ENCODE peak calls at places on chromosome 13, in seven cellular contexts. One of them, this sample, is unnamed.
A peak's percentile ranks its signal among the peaks of the same experiment; 100 is the strongest.

GRCh38 chr13:80070024-80070703 is 270.8 kb downstream of the SPRY2 start:
- DNase-seq in neural progenitor cell: peak; percentile 4
- DNase-seq in astrocyte of the spinal cord: no peak
- DNase-seq in aorta: no peak
- DNase-seq in stimulated activated CD4-positive, alpha-beta T cell treated with anti-CD3 and anti-CD28 coated beads, Interleukin-2, amount 100 ng/mL, for 48 hours: no peak
- DNase-seq in upper lobe of right lung: no peak
- DNase-seq in iPS-NIHi11: peak; percentile 15
- DNase-seq in this sample: no peak

GRCh38 chr13:34867590-34867989 is 74.5 kb upstream of the NBEA start:
- DNase-seq in iPS-NIHi11: no peak
- DNase-seq in upper lobe of right lung: no peak
- DNase-seq in stimulated activated CD4-positive, alpha-beta T cell treated with anti-CD3 and anti-CD28 coated beads, Interleukin-2, amount 100 ng/mL, for 48 hours: no peak
- DNase-seq in astrocyte of the spinal cord: peak; percentile 62
- DNase-seq in neural progenitor cell: no peak
- DNase-seq in aorta: no peak
- DNase-seq in this sample: no peak

GRCh38 chr13:25170554-25171107 is 1.5 kb downstream of the AMER2 start:
- DNase-seq in aorta: no peak
- DNase-seq in stimulated activated CD4-positive, alpha-beta T cell treated with anti-CD3 and anti-CD28 coated beads, Interleukin-2, amount 100 ng/mL, for 48 hours: no peak
- DNase-seq in upper lobe of right lung: no peak
- DNase-seq in iPS-NIHi11: peak; percentile 62
- DNase-seq in neural progenitor cell: peak; percentile 67
- DNase-seq in astrocyte of the spinal cord: no peak
- DNase-seq in this sample: no peak

GRCh38 chr13:26604784-26605183 is 47.3 kb downstream of the WASF3 start:
- DNase-seq in iPS-NIHi11: no peak
- DNase-seq in aorta: peak; percentile 77
- DNase-seq in astrocyte of the spinal cord: no peak
- DNase-seq in stimulated activated CD4-positive, alpha-beta T cell treated with anti-CD3 and anti-CD28 coated beads, Interleukin-2, amount 100 ng/mL, for 48 hours: no peak
- DNase-seq in upper lobe of right lung: no peak
- DNase-seq in neural progenitor cell: no peak
- DNase-seq in this sample: no peak

GRCh38 chr13:40376296-40376849 is 290.1 kb downstream of the FOXO1 start:
- DNase-seq in iPS-NIHi11: no peak
- DNase-seq in aorta: no peak
- DNase-seq in stimulated activated CD4-positive, alpha-beta T cell treated with anti-CD3 and anti-CD28 coated beads, Interleukin-2, amount 100 ng/mL, for 48 hours: no peak
- DNase-seq in astrocyte of the spinal cord: no peak
- DNase-seq in upper lobe of right lung: no peak
- DNase-seq in neural progenitor cell: no peak
- DNase-seq in this sample: no peak

GRCh38 chr13:24301911-24302310 is 7.5 kb upstream of the C1QTNF9 start:
- DNase-seq in iPS-NIHi11: no peak
- DNase-seq in stimulated activated CD4-positive, alpha-beta T cell treated with anti-CD3 and anti-CD28 coated beads, Interleukin-2, amount 100 ng/mL, for 48 hours: no peak
- DNase-seq in astrocyte of the spinal cord: no peak
- DNase-seq in neural progenitor cell: no peak
- DNase-seq in upper lobe of right lung: no peak
- DNase-seq in aorta: no peak
- DNase-seq in this sample: no peak

GRCh38 chr13:51269039-51269438 is 46.8 kb downstream of the FAM124A start:
- DNase-seq in aorta: no peak
- DNase-seq in upper lobe of right lung: no peak
- DNase-seq in neural progenitor cell: no peak
- DNase-seq in astrocyte of the spinal cord: peak; percentile 50
- DNase-seq in stimulated activated CD4-positive, alpha-beta T cell treated with anti-CD3 and anti-CD28 coated beads, Interleukin-2, amount 100 ng/mL, for 48 hours: no peak
- DNase-seq in iPS-NIHi11: no peak
- DNase-seq in this sample: no peak

GRCh38 chr13:55967055-55967454 is 1173.7 kb upstream of the PRR20A start:
- DNase-seq in stimulated activated CD4-positive, alpha-beta T cell treated with anti-CD3 and anti-CD28 coated beads, Interleukin-2, amount 100 ng/mL, for 48 hours: no peak
- DNase-seq in iPS-NIHi11: no peak
- DNase-seq in upper lobe of right lung: no peak
- DNase-seq in astrocyte of the spinal cord: no peak
- DNase-seq in neural progenitor cell: no peak
- DNase-seq in aorta: no peak
- DNase-seq in this sample: no peak

GRCh38 chr13:47036291-47037008 is 139.6 kb upstream of the HTR2A start:
- DNase-seq in iPS-NIHi11: peak; percentile 19
- DNase-seq in neural progenitor cell: peak; percentile 2
- DNase-seq in astrocyte of the spinal cord: no peak
- DNase-seq in aorta: no peak
- DNase-seq in stimulated activated CD4-positive, alpha-beta T cell treated with anti-CD3 and anti-CD28 coated beads, Interleukin-2, amount 100 ng/mL, for 48 hours: no peak
- DNase-seq in upper lobe of right lung: no peak
- DNase-seq in this sample: no peak